ENCODE peak calls at places on chromosomes 5 and 9, in seven cellular contexts. H, P, T, Q, M, D and G are unnamed samples.

GRCh38 chr9:37582548-37583157 is 6.5 kb upstream of the FBXO10 start:
- DNase-seq in H (peak; percentile 50), P (peak; percentile 42), T (peak; percentile 85), Q (no peak), M (peak; percentile 54), D (no peak), G (peak; percentile 88)

GRCh38 chr9:92463387-92463786 is 18.9 kb downstream of the ASPN start:
- DNase-seq in H (no peak), P (no peak), T (no peak), Q (no peak), M (no peak), D (no peak), G (no peak)

GRCh38 chr5:38208782-38209378 is 49.5 kb upstream of the EGFLAM start:
- DNase-seq in H (peak; percentile 16), P (peak; percentile 47), T (peak; percentile 49), Q (no peak), M (peak; percentile 52), D (peak; percentile 40), G (peak; percentile 51)

GRCh38 chr5:140570058-140570457 is 5.4 kb downstream of the SLC35A4 start:
- DNase-seq in H (no peak), P (no peak), T (no peak), Q (no peak), M (no peak), D (no peak), G (no peak)

GRCh38 chr5:37272564-37272963 is 23.4 kb upstream of the CPLANE1 start:
- DNase-seq in H (peak; percentile 65), P (no peak), T (peak; percentile 49), Q (no peak), M (no peak), D (no peak), G (peak; percentile 50)

GRCh38 chr5:127615916-127616315 is 33.0 kb upstream of the CTXN3 start:
- DNase-seq in H (no peak), P (no peak), T (peak; percentile 44), Q (no peak), M (no peak), D (no peak), G (peak; percentile 22)

GRCh38 chr9:76704601-76705204 is 59.5 kb upstream of the PCA3 start:
- DNase-seq in H (peak; percentile 88), P (peak; percentile 80), T (peak; percentile 98), Q (no peak), M (peak; percentile 84), D (no peak), G (peak; percentile 97)

GRCh38 chr9:134634190-134634589 is 7.4 kb upstream of the COL5A1 start:
- DNase-seq in H (no peak), P (no peak), T (no peak), Q (no peak), M (no peak), D (no peak), G (no peak)

GRCh38 chr5:80083115-80083890 is 48.2 kb downstream of the THBS4 start:
- DNase-seq in H (peak; percentile 68), P (peak; percentile 71), T (peak; percentile 80), Q (no peak), M (peak; percentile 69), D (peak; percentile 30), G (peak; percentile 80)

GRCh38 chr5:55936100-55936693 is 58.6 kb downstream of the IL6ST start:
- DNase-seq in H (peak; percentile 75), P (peak; percentile 79), T (peak; percentile 89), Q (no peak), M (peak; percentile 85), D (peak; percentile 89), G (peak; percentile 92)

GRCh38 chr5:55933377-55934116 is 61.2 kb downstream of the IL6ST start:
- DNase-seq in H (peak; percentile 4), P (no peak), T (no peak), Q (no peak), M (no peak), D (no peak), G (no peak)

GRCh38 chr5:55935371-55935770 is 59.4 kb downstream of the IL6ST start:
- DNase-seq in H (no peak), P (no peak), T (peak; percentile 28), Q (no peak), M (no peak), D (no peak), G (peak; percentile 11)

GRCh38 chr5:55934117-55934613 is 60.6 kb downstream of the IL6ST start:
- DNase-seq in H (no peak), P (no peak), T (no peak), Q (no peak), M (no peak), D (no peak), G (peak; percentile 29)

DNA sequence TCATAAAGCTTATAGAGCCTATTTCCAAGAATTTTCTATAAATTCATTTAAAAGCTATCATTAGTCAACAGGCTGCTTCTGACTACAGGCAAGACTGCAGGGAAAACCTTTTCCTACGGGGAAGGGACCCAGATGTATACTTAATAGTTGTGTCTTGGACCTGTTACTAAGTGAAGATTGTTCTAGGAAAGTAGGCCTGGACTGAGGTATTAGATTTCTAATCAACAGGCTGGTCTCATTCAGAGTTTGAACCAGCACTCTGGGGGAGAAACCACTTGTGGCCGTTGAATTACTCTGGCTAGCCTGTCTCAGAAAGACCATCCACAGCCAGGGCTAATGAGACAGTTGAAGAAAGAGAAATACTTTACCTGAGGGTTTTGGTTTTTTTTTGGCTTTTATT is 60.0 kb downstream of the IL6ST start:
- DNase-seq in H (no peak), P (no peak), T (no peak), Q (no peak), M (no peak), D (no peak), G (no peak)
- H3K4me3 ChIP-seq in H (no peak overlapping the region), P (no peak overlapping the region), T (no peak overlapping the region), Q (no peak overlapping the region), M (no peak overlapping the region), D (no peak overlapping the region), G (no peak overlapping the region)

GRCh38 chr5:116534988-116535387 is 39.6 kb downstream of the SEMA6A start:
- DNase-seq in H (no peak), P (no peak), T (no peak), Q (no peak), M (no peak), D (no peak), G (no peak)

GRCh38 chr5:116532762-116533525 is 41.7 kb downstream of the SEMA6A start:
- DNase-seq in H (no peak), P (no peak), T (no peak), Q (no peak), M (no peak), D (no peak), G (no peak)

GRCh38 chr5:116531635-116532034 is 43.0 kb downstream of the SEMA6A start:
- DNase-seq in H (no peak), P (no peak), T (no peak), Q (no peak), M (no peak), D (no peak), G (no peak)

GRCh38 chr5:116539222-116539621 is 35.4 kb downstream of the SEMA6A start:
- DNase-seq in H (no peak), P (no peak), T (no peak), Q (no peak), M (no peak), D (no peak), G (no peak)

DNA sequence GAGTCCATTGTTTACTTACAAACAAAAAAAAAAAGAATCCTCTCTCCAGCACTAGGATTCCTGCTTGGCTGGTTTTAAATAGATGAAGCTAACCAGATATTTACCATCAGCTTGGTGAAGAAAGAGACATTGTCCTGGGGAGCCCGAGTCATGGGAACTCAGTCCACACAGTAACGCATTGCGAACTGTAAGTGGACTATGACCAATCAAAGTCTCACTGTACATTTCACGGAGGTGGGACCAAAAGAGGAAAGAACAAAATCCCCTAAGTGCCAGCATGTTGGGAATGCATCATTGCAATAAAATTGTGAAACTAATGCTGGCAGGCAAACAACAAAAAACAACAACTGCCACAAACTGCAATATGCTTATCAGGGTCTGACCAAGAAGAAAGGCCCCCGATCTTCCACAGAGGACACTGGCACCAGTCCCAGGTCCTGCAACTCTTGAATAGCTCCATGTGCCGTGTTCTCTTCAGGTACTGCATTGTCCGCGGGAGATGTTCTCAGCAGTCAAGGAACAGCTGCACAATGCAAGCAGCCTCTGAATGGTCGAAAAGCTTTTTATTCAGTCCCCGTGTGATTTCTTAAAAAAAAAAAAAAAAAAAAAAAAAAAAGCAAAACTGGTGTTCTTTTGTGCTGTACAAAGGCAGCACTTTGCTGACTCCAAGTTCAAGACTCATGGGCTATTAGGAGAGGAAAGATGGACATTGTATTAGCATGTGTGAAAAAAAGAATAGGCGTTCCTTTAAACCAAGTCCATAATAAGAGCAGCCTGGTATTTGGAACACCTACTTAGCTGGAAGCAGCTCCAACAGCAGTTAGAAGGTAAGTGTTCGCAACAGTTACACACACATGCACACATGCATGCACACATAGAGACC is 38.1 kb downstream of the SEMA6A start:
- DNase-seq in H (no peak), P (no peak), T (no peak), Q (no peak), M (no peak), D (peak; percentile 61), G (peak; percentile 8)
- TF ChIP-seq CTCF in H (no peak), P (no peak), T (no peak), Q (no peak), M (no peak), D (no peak), G (no peak)

DNA sequence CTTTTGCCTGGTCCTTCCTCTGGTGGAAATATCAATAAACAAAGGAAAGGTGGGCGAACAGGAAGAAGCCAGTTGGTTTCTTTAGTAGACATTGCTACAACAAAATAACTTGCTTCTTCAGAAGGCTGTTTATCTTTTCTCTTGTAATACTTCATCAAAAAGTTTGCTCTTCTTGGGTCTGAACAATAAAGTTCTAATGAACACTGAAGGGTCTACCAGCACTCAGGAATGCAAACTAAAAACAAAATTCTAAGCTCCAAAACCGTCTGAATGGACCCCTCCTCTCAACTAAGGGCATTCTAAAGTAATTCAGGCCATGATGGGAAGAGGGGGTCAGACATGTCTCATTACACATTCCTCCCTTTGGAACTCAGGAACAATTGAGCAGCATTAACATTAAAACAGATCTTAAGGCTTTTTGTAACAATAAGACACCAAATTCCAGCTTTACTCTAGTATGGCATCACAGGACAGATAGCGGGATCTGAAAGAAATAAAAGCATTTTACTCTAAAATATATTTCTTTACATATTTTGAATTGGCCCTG is 2.3 kb downstream of the TBCA start:
- DNase-seq in H (no peak), P (no peak), T (no peak), Q (no peak), M (no peak), D (no peak), G (no peak)
- H3K4me3 ChIP-seq in H (peak overlapping the region; percentile 24), P (no peak overlapping the region), T (no peak overlapping the region), Q (no peak overlapping the region), M (peak overlapping the region; percentile 93), D (no peak overlapping the region), G (no peak overlapping the region)

GRCh38 chr5:160119905-160120266 is 636 bp upstream of the PWWP2A start:
- DNase-seq in H (no peak), P (no peak), T (no peak), Q (no peak), M (no peak), D (no peak), G (no peak)
- TF ChIP-seq CTCF in H (no peak), P (no peak), T (peak; percentile 49), Q (peak; percentile 45), M (no peak), D (peak; percentile 50), G (peak; percentile 15)